ENCODE peak calls at places on chromosomes 11 and 22, in seven cellular contexts. K, G, P, A, H, Z and B are unnamed samples.
A peak's percentile ranks its signal among the peaks of the same experiment; 100 is the strongest.

GRCh38 chr11:93089474-93090102 is 108.2 kb downstream of the SLC36A4 start:
- DNase-seq in G (peak; percentile 31), K (peak; percentile 60), Z (peak; percentile 20), H (no peak), P (peak; percentile 87), A (no peak), B (peak; percentile 69)

GRCh38 chr22:45031629-45032403 is 22.0 kb upstream of the PHF21B start:
- DNase-seq in K (no peak), Z (no peak), P (no peak), G (no peak), A (no peak), H (no peak), B (no peak)

GRCh38 chr11:63858628-63859550 is 20.0 kb downstream of the MARK2 start:
- DNase-seq in G (no peak), Z (no peak), A (no peak), H (peak; percentile 83), K (peak; percentile 70), P (peak; percentile 94), B (peak; percentile 90)

GRCh38 chr11:9708544-9708943 is 44.7 kb downstream of the SWAP70 start:
- DNase-seq in H (no peak), P (no peak), A (no peak), K (peak; percentile 23), Z (no peak), G (no peak), B (no peak)

GRCh38 chr11:74321487-74322188 is 10.2 kb upstream of the P4HA3 start:
- DNase-seq in H (no peak), P (peak; percentile 74), A (no peak), G (peak; percentile 38), K (peak; percentile 93), Z (no peak), B (peak; percentile 72)

GRCh38 chr11:67372993-67373915 is at the start of gene CLCF1:
- DNase-seq in G (peak; percentile 56), K (peak; percentile 64), A (peak; percentile 84), H (no peak), Z (peak; percentile 60), P (peak; percentile 84), B (peak; percentile 91)

GRCh38 chr11:130555251-130555841 is 106.9 kb downstream of the ADAMTS15 start:
- DNase-seq in G (peak; percentile 35), K (no peak), H (peak; percentile 73), Z (no peak), A (no peak), P (no peak), B (no peak)

GRCh38 chr11:46437106-46437689 is 45.6 kb upstream of the CHRM4 start:
- DNase-seq in A (no peak), K (no peak), G (no peak), Z (no peak), H (no peak), P (no peak), B (no peak)

GRCh38 chr22:49873228-49873940 is 19.7 kb downstream of the ZBED4 start:
- DNase-seq in A (no peak), G (no peak), H (no peak), K (no peak), Z (no peak), P (no peak), B (no peak)

GRCh38 chr22:23675502-23676415 is 15.1 kb upstream of the RGL4 start:
- DNase-seq in G (no peak), Z (no peak), K (no peak), A (peak; percentile 28), P (peak; percentile 16), H (no peak), B (no peak)

GRCh38 chr11:117479372-117479771 is 151.7 kb downstream of the CEP164 start:
- DNase-seq in P (no peak), A (no peak), Z (no peak), K (peak; percentile 55), H (no peak), G (no peak), B (no peak)

GRCh38 chr11:61488651-61489291 is 19.8 kb upstream of the LRRC10B start:
- DNase-seq in K (no peak), G (no peak), H (no peak), P (peak; percentile 38), A (peak; percentile 76), Z (peak; percentile 90), B (peak; percentile 38)

GRCh38 chr22:30114356-30114755 is 34.1 kb downstream of the HORMAD2 start:
- DNase-seq in H (no peak), Z (no peak), K (no peak), A (no peak), P (no peak), G (no peak), B (no peak)

GRCh38 chr22:47125603-47126002 is 363.2 kb downstream of the TBC1D22A start:
- DNase-seq in A (no peak), K (no peak), Z (no peak), P (no peak), H (no peak), G (no peak), B (no peak)

GRCh38 chr11:30440510-30440909 is 117.6 kb downstream of the ARL14EP start:
- DNase-seq in P (no peak), K (no peak), Z (no peak), H (no peak), G (no peak), A (no peak), B (no peak)

GRCh38 chr11:47918882-47919495 is 61.4 kb upstream of the PTPRJ start:
- DNase-seq in Z (no peak), K (no peak), A (no peak), H (no peak), P (peak; percentile 47), G (no peak), B (no peak)

GRCh38 chr11:102201776-102202175 is 91.5 kb downstream of the YAP1 start:
- DNase-seq in G (no peak), Z (no peak), P (no peak), H (no peak), A (no peak), K (no peak), B (no peak)

GRCh38 chr11:36817336-36817965 is 219.4 kb upstream of the RAG2 start:
- DNase-seq in Z (no peak), K (peak; percentile 12), A (no peak), H (no peak), G (no peak), P (no peak), B (peak; percentile 43)

GRCh38 chr11:67056640-67057409 is at the start of gene RHOD:
- DNase-seq in G (no peak), P (peak; percentile 31), Z (no peak), K (no peak), H (no peak), A (peak; percentile 51), B (no peak)

GRCh38 chr11:3109921-3110706 is 52.9 kb upstream of the CARS1 start:
- DNase-seq in A (peak; percentile 26), Z (no peak), K (peak; percentile 44), H (no peak), P (peak; percentile 39), G (no peak), B (peak; percentile 66)

GRCh38 chr11:128790200-128790599 is 76.9 kb downstream of the KCNJ1 start:
- DNase-seq in H (peak; percentile 77), P (peak; percentile 31), Z (peak; percentile 77), G (no peak), K (no peak), A (no peak), B (no peak)

GRCh38 chr11:61694971-61695706 is 14.9 kb downstream of the DAGLA start:
- DNase-seq in Z (no peak), G (no peak), P (no peak), H (peak; percentile 76), A (no peak), K (no peak), B (no peak)

GRCh38 chr11:1059759-1060158 is 14.9 kb upstream of the MUC2 start:
- DNase-seq in P (no peak), Z (peak; percentile 5), A (no peak), H (no peak), G (no peak), K (no peak), B (no peak)

GRCh38 chr11:109184376-109184775 is 237.6 kb upstream of the C11orf87 start:
- DNase-seq in Z (no peak), K (no peak), H (no peak), G (no peak), A (no peak), P (no peak), B (no peak)

GRCh38 chr22:38716271-38716670 is 10.5 kb downstream of the GTPBP1 start:
- DNase-seq in G (no peak), H (no peak), A (no peak), P (no peak), Z (no peak), K (no peak), B (no peak)

GRCh38 chr11:118618991-118619375 is 11.6 kb downstream of the PHLDB1 start:
- DNase-seq in A (peak; percentile 46), P (peak; percentile 59), H (peak; percentile 88), G (peak; percentile 76), K (no peak), Z (no peak), B (no peak)

GRCh38 chr11:68261749-68262543 is 9.8 kb downstream of the C11orf24 start:
- DNase-seq in P (no peak), G (no peak), Z (no peak), A (no peak), H (no peak), K (no peak), B (no peak)

GRCh38 chr11:5689551-5689983 is at the start of gene TRIM22:
- DNase-seq in A (peak; percentile 52), Z (peak; percentile 2), K (peak; percentile 95), G (peak; percentile 76), H (no peak), P (peak; percentile 90), B (peak; percentile 86)

GRCh38 chr11:96257972-96258951 is 84.7 kb downstream of the MAML2 start:
- DNase-seq in A (no peak), G (no peak), Z (no peak), P (peak; percentile 77), H (no peak), K (peak; percentile 54), B (peak; percentile 67)